ENCODE peak calls at places on chromosomes 13 and 19, in eight cellular contexts. C is heart left ventricle; K is HCT116; B is CD8-positive, alpha-beta T cell; M is aorta; P is prostate gland; X is lung; L is kidney. D is an unnamed sample. For H3K4me1, the result is how much of the 10 kb centered on the place peaks cover.

GRCh38 chr13:20198781-20199180 is 6.0 kb upstream of the GJB2 start:
- DNase-seq in M (no peak), C (no peak), L (no peak), K (no peak), B (no peak), P (no peak), X (no peak), D (no peak)

GRCh38 chr13:43805071-43805468 is 18.3 kb upstream of the ENOX1 start:
- DNase-seq in M (no peak), P (peak), L (no peak), K (peak), X (no peak), B (no peak), C (no peak), D (no peak)

GRCh38 chr19:32407004-32407992 is 1.7 kb downstream of the DPY19L3 start:
- DNase-seq in P (peak), M (no peak), C (no peak), B (no peak), K (no peak), X (peak), L (peak), D (no peak)

GRCh38 chr13:73870036-73870741 is 264.0 kb downstream of the KLF12 start:
- DNase-seq in L (no peak), K (no peak), M (no peak), P (no peak), C (no peak), X (no peak), B (no peak), D (no peak)

GRCh38 chr13:99322297-99323103 is 15.3 kb upstream of the GPR183 start:
- DNase-seq in B (no peak), M (no peak), L (no peak), K (no peak), C (no peak), X (no peak), P (no peak), D (no peak)

GRCh38 chr13:75724742-75725504 is 88.8 kb downstream of the LMO7 start:
- DNase-seq in L (no peak), B (no peak), C (no peak), P (peak), X (no peak), K (no peak), M (no peak), D (no peak)

GRCh38 chr19:4455742-4456565 is 1.6 kb downstream of the UBXN6 start:
- DNase-seq in K (no peak), X (no peak), C (peak), B (no peak), P (peak), L (peak), M (peak), D (no peak)

GRCh38 chr19:19615086-19615485 is 3.4 kb downstream of the PBX4 start:
- DNase-seq in L (no peak), M (no peak), C (no peak), B (no peak), X (no peak), K (peak), P (no peak), D (no peak)

GRCh38 chr13:46015374-46015773 is 37.2 kb downstream of the ZC3H13 start:
- DNase-seq in X (no peak), L (no peak), K (no peak), P (no peak), B (no peak), M (no peak), C (no peak), D (no peak)

GRCh38 chr19:423691-424466 is 14.9 kb upstream of the C2CD4C start:
- DNase-seq in P (no peak), M (no peak), C (no peak), K (no peak), L (peak), B (no peak), X (no peak), D (no peak)

GRCh38 chr19:51124729-51125128 is at the start of gene SIGLEC9:
- DNase-seq in P (no peak), M (peak), L (no peak), C (peak), X (no peak), K (no peak), B (no peak), D (peak)
- H3K4me1 ChIP-seq in P (under half), M (under half), L (under half), C (under half), X (under half), K (under half), B (half or more), D (under half)

GRCh38 chr19:40800339-40800996 is 1.5 kb downstream of the EGLN2 start:
- DNase-seq in P (no peak), B (no peak), X (peak), M (no peak), L (no peak), C (no peak), K (no peak), D (no peak)
- H3K4me1 ChIP-seq in P (under half), B (half or more), X (half or more), M (under half), L (under half), C (half or more), K (under half), D (half or more)

GRCh38 chr13:109784590-109785140 is 1.7 kb downstream of the IRS2 start:
- DNase-seq in M (peak), K (no peak), B (peak), X (peak), P (peak), C (peak), L (peak), D (peak)

GRCh38 chr13:109782823-109783411 is 3.5 kb downstream of the IRS2 start:
- DNase-seq in L (peak), M (no peak), P (no peak), K (no peak), X (no peak), C (no peak), B (no peak), D (no peak)

GRCh38 chr13:109785141-109785891 is 1.1 kb downstream of the IRS2 start:
- DNase-seq in P (no peak), C (peak), K (no peak), M (peak), X (peak), L (peak), B (peak), D (peak)

GRCh38 chr13:109783447-109783814 is 3.0 kb downstream of the IRS2 start:
- DNase-seq in L (no peak), X (no peak), C (no peak), K (no peak), B (no peak), P (no peak), M (peak), D (no peak)

DNA sequence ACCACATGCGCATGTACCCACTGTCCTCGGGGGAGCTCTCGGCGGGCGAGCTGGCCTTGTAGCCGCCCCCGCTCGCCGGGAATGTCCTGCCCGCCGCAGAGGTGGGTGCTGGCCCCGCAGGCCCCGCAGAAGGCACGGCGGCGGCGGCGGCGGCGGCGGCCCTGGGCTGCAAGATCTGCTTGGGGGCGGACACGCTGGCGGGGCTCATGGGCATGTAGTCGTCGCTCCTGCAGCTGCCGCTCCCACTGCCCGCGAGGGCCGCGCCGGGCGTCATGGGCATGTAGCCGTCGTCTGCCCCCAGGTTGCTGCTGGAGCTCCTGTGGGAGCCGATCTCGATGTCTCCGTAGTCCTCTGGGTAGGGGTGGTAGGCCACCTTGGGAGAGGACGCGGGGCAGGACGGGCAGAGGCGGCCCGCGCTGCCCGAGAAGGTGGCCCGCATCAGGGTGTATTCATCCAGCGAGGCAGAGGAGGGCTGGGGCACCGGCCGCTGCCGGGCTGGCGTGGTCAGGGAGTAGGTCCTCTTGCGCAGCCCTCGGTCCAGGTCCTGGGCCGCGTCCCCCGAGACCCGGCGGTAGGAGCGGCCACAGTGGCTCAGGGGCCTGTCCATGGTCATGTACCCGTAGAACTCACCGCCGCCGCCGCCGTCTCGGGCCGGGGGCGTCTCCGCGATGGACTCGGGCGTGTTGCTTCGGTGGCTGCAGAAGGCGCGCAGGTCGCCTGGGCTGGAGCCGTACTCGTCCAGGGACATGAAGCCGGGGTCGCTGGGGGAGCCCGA is 2.4 kb downstream of the IRS2 start:
- DNase-seq in L (peak), K (no peak), M (no peak), X (no peak), B (no peak), C (no peak), P (no peak), D (no peak)
- H3K4me1 ChIP-seq in L (under half), K (under half), M (under half), X (under half), B (under half), C (under half), P (under half), D (half or more)

GRCh38 chr19:48676887-48677286 is 4.1 kb upstream of the NTN5 start:
- DNase-seq in K (no peak), M (no peak), B (no peak), X (no peak), P (no peak), L (no peak), C (no peak), D (no peak)
- H3K4me1 ChIP-seq in K (under half), M (under half), B (under half), X (under half), P (under half), L (under half), C (under half), D (under half)

GRCh38 chr13:97234236-97234635 is 12.1 kb downstream of the MBNL2 start:
- DNase-seq in L (no peak), K (no peak), M (no peak), X (no peak), C (no peak), B (no peak), P (no peak), D (no peak)
- H3K4me1 ChIP-seq in L (under half), K (under half), M (under half), X (under half), C (half or more), B (under half), P (under half), D (under half)

GRCh38 chr19:2453431-2454025 is 3.2 kb downstream of the LMNB2 start:
- DNase-seq in B (no peak), C (no peak), K (no peak), X (no peak), M (peak), L (no peak), P (no peak), D (no peak)

GRCh38 chr19:2455481-2456300 is 1.1 kb downstream of the LMNB2 start:
- DNase-seq in L (peak), X (no peak), M (peak), C (peak), P (no peak), B (peak), K (no peak), D (no peak)

GRCh38 chr19:2454962-2455409 is 1.8 kb downstream of the LMNB2 start:
- DNase-seq in P (no peak), M (no peak), L (no peak), C (no peak), X (no peak), K (no peak), B (no peak), D (no peak)

GRCh38 chr19:2456301-2456570 is 523 bp downstream of the LMNB2 start:
- DNase-seq in B (no peak), X (no peak), P (no peak), C (no peak), L (no peak), K (no peak), M (no peak), D (no peak)

DNA sequence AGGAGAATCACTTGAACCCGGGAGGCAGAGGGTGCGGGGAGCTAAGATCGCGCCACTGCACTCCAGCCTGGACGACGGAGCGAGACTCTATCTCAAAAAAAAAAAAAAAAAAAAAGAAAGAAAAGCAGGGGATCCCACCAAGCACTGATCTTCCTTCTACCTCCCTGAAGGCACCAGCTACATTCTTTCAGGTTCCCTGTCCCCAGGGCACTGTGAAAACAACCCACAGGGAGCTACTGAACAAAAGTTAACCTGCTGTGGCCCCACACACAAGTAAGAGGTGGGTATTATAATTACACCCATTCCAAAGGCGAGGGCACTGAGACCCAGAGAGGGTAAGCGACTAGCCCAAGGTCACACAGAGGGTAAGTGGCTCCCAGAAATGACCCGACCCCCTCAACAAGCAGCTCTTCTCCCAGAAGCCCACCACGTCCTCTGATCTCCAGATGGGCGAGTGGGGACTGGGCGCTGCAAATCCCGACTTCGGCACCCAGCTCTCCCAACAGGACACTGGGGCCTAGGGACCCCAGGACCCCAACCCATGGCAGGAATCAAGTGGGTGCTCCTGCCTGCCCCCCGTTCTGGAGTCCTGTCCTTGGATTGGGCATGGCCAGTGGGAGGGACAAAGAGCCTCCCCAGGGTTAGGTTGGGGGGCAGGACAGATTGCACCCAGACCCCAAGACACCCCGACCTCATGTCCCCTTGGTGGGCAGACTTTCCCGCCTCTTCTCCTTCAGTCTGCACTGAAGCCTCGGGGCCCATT is 2.4 kb downstream of the LMNB2 start:
- DNase-seq in B (no peak), L (no peak), C (no peak), X (no peak), P (no peak), K (no peak), M (peak), D (no peak)
- H3K4me1 ChIP-seq in B (under half), L (under half), C (under half), X (under half), P (under half), K (under half), M (under half), D (under half)

DNA sequence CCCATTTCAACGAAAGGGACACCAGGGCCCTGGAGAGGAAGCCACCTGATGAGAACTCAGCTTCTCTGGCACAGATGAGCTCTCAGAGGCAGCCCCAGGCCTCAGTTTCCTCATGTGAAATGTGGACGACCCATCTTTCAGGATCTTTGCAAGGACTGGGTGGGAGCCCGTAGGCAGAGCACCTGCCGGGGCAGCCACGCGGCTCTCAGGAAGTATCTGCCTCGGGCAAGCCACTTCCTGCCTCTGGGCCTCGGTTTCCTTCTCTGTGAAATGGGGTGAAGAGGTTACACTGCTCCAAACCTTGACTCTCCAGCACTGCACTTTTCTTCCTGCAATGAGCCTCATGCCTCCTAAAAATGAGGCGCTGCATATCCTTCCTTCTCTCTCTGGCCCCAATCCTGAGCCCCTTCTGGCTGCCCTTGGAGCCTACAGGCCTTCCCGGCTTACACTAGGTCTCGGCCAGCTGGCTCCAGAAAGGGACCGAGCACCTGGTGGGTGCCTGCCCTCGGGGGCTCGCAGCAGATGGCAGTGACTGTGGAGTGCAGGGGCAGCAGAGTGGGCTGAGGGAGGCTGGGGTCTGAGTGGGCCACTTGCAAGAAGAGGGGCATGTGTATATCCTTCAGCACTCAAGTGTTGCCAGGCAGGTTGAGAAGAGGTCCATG is 3.5 kb downstream of the SSBP4 start:
- DNase-seq in X (no peak), B (peak), C (no peak), M (no peak), P (no peak), L (peak), K (no peak), D (no peak)
- H3K4me1 ChIP-seq in X (under half), B (half or more), C (half or more), M (under half), P (under half), L (under half), K (under half), D (under half)

DNA sequence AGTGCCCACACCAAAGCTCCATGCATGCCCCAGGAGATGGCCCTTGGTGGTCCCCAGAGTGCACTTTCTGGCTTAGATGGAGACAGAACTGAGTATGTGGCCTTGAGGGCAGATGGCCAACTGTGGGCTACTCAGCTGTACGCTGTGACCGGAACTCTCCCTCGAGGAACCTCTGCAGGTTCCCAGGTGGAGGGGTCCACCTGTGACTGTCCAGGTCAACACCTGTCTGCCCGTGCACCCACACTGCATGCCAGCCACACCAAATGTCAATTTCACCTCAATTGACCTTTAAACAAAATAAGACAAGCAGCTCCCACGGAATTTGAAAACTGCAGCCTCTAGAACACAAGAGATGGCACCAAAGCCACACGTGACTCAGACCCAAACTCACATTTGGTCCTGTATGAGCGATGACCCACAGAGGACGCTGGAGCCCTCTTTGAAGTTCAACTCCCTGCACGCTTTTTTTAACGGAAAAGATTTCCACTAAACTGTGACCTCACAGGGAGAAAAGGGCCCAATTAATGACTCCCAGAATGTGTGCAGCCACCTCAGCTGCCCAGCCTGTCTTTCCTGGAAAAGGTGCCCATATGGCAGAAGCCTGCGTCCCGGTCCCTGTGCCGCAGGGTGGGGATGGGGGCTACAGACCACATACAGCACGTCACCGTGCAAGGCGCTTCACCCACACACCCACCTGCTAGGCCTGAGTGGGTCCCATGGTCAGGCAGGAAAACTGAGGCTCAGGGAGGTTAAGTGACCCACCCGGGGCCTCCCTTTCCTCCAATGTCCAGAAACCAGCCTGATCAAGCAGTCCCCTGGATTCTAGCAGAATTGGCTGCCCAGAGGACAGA is 47.7 kb downstream of the KLF2 start:
- DNase-seq in K (no peak), P (no peak), C (no peak), X (no peak), B (no peak), L (peak), M (no peak), D (no peak)
- H3K4me1 ChIP-seq in K (under half), P (under half), C (under half), X (under half), B (half or more), L (under half), M (under half), D (under half)

D was measured in tibial artery.